ENCODE peak calls at places on chromosomes 5 and 9, in eight cellular contexts. D, Y, P, F, V, C, K and W are unnamed samples.

GRCh38 chr9:34240021-34240420 is 61.2 kb downstream of the UBAP1 start:
- DNase-seq in D (no peak), Y (no peak), P (no peak), F (no peak), V (no peak), C (peak; percentile 13), K (no peak), W (no peak)

GRCh38 chr5:173714551-173715428 is 98.3 kb upstream of the BOD1 start:
- DNase-seq in D (no peak), Y (peak; percentile 75), P (no peak), F (peak; percentile 80), V (no peak), C (no peak), K (no peak), W (no peak)

GRCh38 chr9:116156621-116157314 is 3.2 kb downstream of the PAPPA start:
- DNase-seq in D (peak; percentile 55), Y (peak; percentile 94), P (peak; percentile 88), F (peak; percentile 45), V (peak; percentile 88), C (no peak), K (peak; percentile 44), W (peak; percentile 67)

GRCh38 chr5:66306844-66307315 is 162.8 kb downstream of the SREK1 start:
- DNase-seq in D (no peak), Y (no peak), P (no peak), F (no peak), V (no peak), C (no peak), K (no peak), W (no peak)

GRCh38 chr5:159337291-159337974 is 7.1 kb upstream of the IL12B start:
- DNase-seq in D (no peak), Y (peak; percentile 69), P (no peak), F (peak; percentile 90), V (no peak), C (no peak), K (no peak), W (no peak)

GRCh38 chr9:120579750-120580590 is at the start of gene CDK5RAP2:
- DNase-seq in D (peak; percentile 97), Y (peak; percentile 99), P (peak; percentile 97), F (peak; percentile 96), V (peak; percentile 97), C (peak; percentile 99), K (peak; percentile 92), W (peak; percentile 92)

GRCh38 chr5:135031146-135031812 is 2.7 kb downstream of the PITX1 start:
- DNase-seq in D (peak; percentile 76), Y (no peak), P (no peak), F (no peak), V (no peak), C (no peak), K (peak; percentile 56), W (peak; percentile 89)

GRCh38 chr9:89562186-89562814 is 42.5 kb upstream of the GADD45G start:
- DNase-seq in D (no peak), Y (peak; percentile 81), P (no peak), F (no peak), V (no peak), C (no peak), K (no peak), W (no peak)

GRCh38 chr9:81264516-81264915 is 424.8 kb downstream of the TLE1 start:
- DNase-seq in D (no peak), Y (peak; percentile 66), P (no peak), F (no peak), V (no peak), C (no peak), K (peak; percentile 58), W (no peak)

GRCh38 chr5:131281133-131281867 is 17.4 kb downstream of the CDC42SE2 start:
- DNase-seq in D (no peak), Y (peak; percentile 26), P (no peak), F (peak; percentile 68), V (no peak), C (no peak), K (no peak), W (no peak)

GRCh38 chr5:574906-575305 is 37.2 kb upstream of the CEP72 start:
- DNase-seq in D (no peak), Y (no peak), P (no peak), F (no peak), V (no peak), C (no peak), K (no peak), W (no peak)

GRCh38 chr9:114743446-114743845 is 61.5 kb upstream of the TEX48 start:
- DNase-seq in D (no peak), Y (no peak), P (no peak), F (no peak), V (no peak), C (no peak), K (no peak), W (no peak)

GRCh38 chr9:91515074-91515687 is 91.5 kb upstream of the NFIL3 start:
- DNase-seq in D (no peak), Y (peak; percentile 64), P (no peak), F (peak; percentile 79), V (no peak), C (no peak), K (no peak), W (no peak)
- H3K4me3 ChIP-seq in D (no peak overlapping the region), Y (no peak overlapping the region), P (peak overlapping the region; percentile 12), F (no peak overlapping the region), V (peak overlapping the region; percentile 54), C (no peak overlapping the region), K (peak overlapping the region; percentile 10), W (no peak overlapping the region)

DNA sequence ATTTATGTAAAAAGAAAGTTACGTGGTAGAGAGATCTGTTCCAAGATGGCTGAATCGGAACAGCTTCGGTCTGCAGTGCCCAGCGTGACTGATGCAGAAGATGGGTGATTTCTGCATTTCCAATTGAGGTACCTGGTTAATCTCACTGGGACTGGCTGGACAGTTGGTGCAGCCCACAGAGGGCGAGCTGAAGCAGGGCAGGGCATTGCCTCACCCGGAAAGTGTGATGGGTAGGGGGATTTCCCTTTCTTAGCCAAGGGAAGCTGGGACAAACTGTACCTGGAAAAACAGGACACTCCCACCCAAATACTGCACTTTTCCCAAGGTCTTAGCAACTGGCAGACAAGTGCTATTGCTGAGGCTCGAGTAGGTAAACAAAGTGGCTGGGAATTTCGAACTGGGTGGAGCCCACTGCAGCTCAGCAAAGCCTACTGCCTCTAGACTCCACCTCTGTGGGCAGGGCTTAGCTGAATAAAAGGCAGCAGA is 13.1 kb upstream of the HSD17B4 start:
- DNase-seq in D (peak; percentile 59), Y (no peak), P (no peak), F (peak; percentile 18), V (no peak), C (no peak), K (no peak), W (no peak)
- H3K4me3 ChIP-seq in D (peak overlapping the region; percentile 13), Y (no peak overlapping the region), P (no peak overlapping the region), F (no peak overlapping the region), V (peak overlapping the region; percentile 43), C (no peak overlapping the region), K (no peak overlapping the region), W (no peak overlapping the region)

GRCh38 chr5:43171441-43171840 is 20.6 kb upstream of the NIM1K start:
- DNase-seq in D (no peak), Y (no peak), P (no peak), F (no peak), V (no peak), C (no peak), K (no peak), W (no peak)

GRCh38 chr5:43171926-43172325 is 20.1 kb upstream of the NIM1K start:
- DNase-seq in D (no peak), Y (no peak), P (no peak), F (peak; percentile 10), V (no peak), C (no peak), K (no peak), W (no peak)

GRCh38 chr5:43168175-43168574 is 23.9 kb upstream of the NIM1K start:
- DNase-seq in D (no peak), Y (no peak), P (no peak), F (peak; percentile 7), V (no peak), C (no peak), K (no peak), W (no peak)

GRCh38 chr5:43174586-43174985 is 17.4 kb upstream of the NIM1K start:
- DNase-seq in D (no peak), Y (no peak), P (no peak), F (no peak), V (no peak), C (no peak), K (no peak), W (no peak)

GRCh38 chr5:43172779-43173178 is 19.2 kb upstream of the NIM1K start:
- DNase-seq in D (no peak), Y (no peak), P (no peak), F (no peak), V (no peak), C (no peak), K (no peak), W (no peak)
- H3K4me3 ChIP-seq in D (no peak overlapping the region), Y (no peak overlapping the region), P (no peak overlapping the region), F (no peak overlapping the region), V (no peak overlapping the region), C (no peak overlapping the region), K (no peak overlapping the region), W (no peak overlapping the region)

GRCh38 chr5:150153957-150154617 is 1.6 kb downstream of the PDGFRB start:
- DNase-seq in D (no peak), Y (peak; percentile 82), P (no peak), F (no peak), V (no peak), C (peak; percentile 51), K (no peak), W (no peak)
- H3K4me3 ChIP-seq in D (peak overlapping the region; percentile 30), Y (peak overlapping the region; percentile 76), P (peak overlapping the region; percentile 73), F (no peak overlapping the region), V (peak overlapping the region; percentile 81), C (no peak overlapping the region), K (peak overlapping the region; percentile 96), W (no peak overlapping the region)

GRCh38 chr5:137129906-137130680 is 369.0 kb downstream of the SPOCK1 start:
- DNase-seq in D (no peak), Y (no peak), P (no peak), F (no peak), V (no peak), C (no peak), K (no peak), W (no peak)

GRCh38 chr5:137122075-137122474 is 377.1 kb downstream of the SPOCK1 start:
- DNase-seq in D (no peak), Y (no peak), P (no peak), F (no peak), V (peak; percentile 36), C (no peak), K (no peak), W (no peak)

GRCh38 chr5:137126829-137127228 is 372.3 kb downstream of the SPOCK1 start:
- DNase-seq in D (no peak), Y (no peak), P (no peak), F (peak; percentile 56), V (no peak), C (no peak), K (no peak), W (no peak)

GRCh38 chr5:137122558-137122957 is 376.6 kb downstream of the SPOCK1 start:
- DNase-seq in D (no peak), Y (no peak), P (no peak), F (no peak), V (peak; percentile 31), C (no peak), K (no peak), W (no peak)

GRCh38 chr5:137128012-137128411 is 371.1 kb downstream of the SPOCK1 start:
- DNase-seq in D (no peak), Y (no peak), P (no peak), F (no peak), V (no peak), C (no peak), K (no peak), W (no peak)
- H3K4me3 ChIP-seq in D (no peak overlapping the region), Y (no peak overlapping the region), P (no peak overlapping the region), F (no peak overlapping the region), V (no peak overlapping the region), C (no peak overlapping the region), K (no peak overlapping the region), W (no peak overlapping the region)